ENCODE peak calls at places on chromosomes 3 and 15, in four cellular contexts. T is CD8-positive, alpha-beta memory T cell; O is nephron progenitor cell; A is HuH-7. Z is an unnamed sample.

GRCh38 chr15:67531379-67532059 is 10.6 kb downstream of the C15orf61 start:
- DNase-seq in T (no peak), O (no peak), A (no peak), Z (peak)

GRCh38 chr15:101455291-101455916 is 34.1 kb downstream of the PCSK6 start:
- DNase-seq in A (no peak), T (no peak), O (no peak), Z (peak)

GRCh38 chr3:178236555-178237277 is 299.5 kb upstream of the KCNMB2 start:
- DNase-seq in A (no peak), O (no peak), T (no peak), Z (no peak)

GRCh38 chr3:16849240-16849639 is 35.5 kb upstream of the PLCL2 start:
- DNase-seq in T (peak), O (peak), A (no peak), Z (peak)

GRCh38 chr15:74957301-74958035 is 896 bp upstream of the RPP25 start:
- DNase-seq in A (no peak), T (no peak), O (no peak), Z (no peak)

GRCh38 chr3:126343675-126344074 is 13.5 kb downstream of the KLF15 start:
- DNase-seq in T (no peak), A (no peak), O (no peak), Z (no peak)

GRCh38 chr3:36461588-36461987 is 81.3 kb downstream of the STAC start:
- DNase-seq in A (no peak), O (no peak), T (no peak), Z (no peak)

GRCh38 chr15:76979331-76979925 is 15.5 kb upstream of the PSTPIP1 start:
- DNase-seq in T (no peak), A (no peak), O (no peak), Z (no peak)

GRCh38 chr3:189712906-189713483 is 81.8 kb downstream of the TP63 start:
- DNase-seq in A (peak), T (no peak), O (no peak), Z (no peak)

GRCh38 chr3:160941885-160942494 is 163.2 kb downstream of the B3GALNT1 start:
- DNase-seq in T (peak), O (peak), A (no peak), Z (no peak)

GRCh38 chr3:148178508-148178907 is 519.2 kb upstream of the AGTR1 start:
- DNase-seq in T (no peak), O (no peak), A (no peak), Z (no peak)

GRCh38 chr15:81023483-81024264 is 23.0 kb downstream of the TLNRD1 start:
- DNase-seq in O (no peak), A (no peak), T (no peak), Z (peak)

GRCh38 chr3:74534611-74535010 is 79.8 kb downstream of the CNTN3 start:
- DNase-seq in O (no peak), A (no peak), T (no peak), Z (no peak)

GRCh38 chr15:90059208-90059985 is 42.9 kb downstream of the IDH2 start:
- DNase-seq in O (no peak), T (peak), A (no peak), Z (peak)

GRCh38 chr15:35698978-35699377 is 153.0 kb upstream of the DPH6 start:
- DNase-seq in T (no peak), O (no peak), A (no peak), Z (no peak)

GRCh38 chr3:151216641-151217040 is 13.6 kb upstream of the GPR171 start:
- DNase-seq in A (no peak), O (no peak), T (no peak), Z (no peak)

GRCh38 chr15:99253381-99254090 is 2.3 kb downstream of the LRRC28 start:
- DNase-seq in O (no peak), T (no peak), A (no peak), Z (no peak)

GRCh38 chr3:158460929-158461328 is 110.1 kb upstream of the MLF1 start:
- DNase-seq in O (no peak), A (no peak), T (no peak), Z (no peak)

GRCh38 chr3:178847170-178847569 is 224.4 kb downstream of the ZMAT3 start:
- DNase-seq in A (no peak), O (no peak), T (no peak), Z (no peak)

GRCh38 chr15:72482275-72482674 is 8.1 kb downstream of the ARIH1 start:
- DNase-seq in A (no peak), O (no peak), T (no peak), Z (no peak)

GRCh38 chr3:28777806-28778475 is 429.3 kb upstream of the AZI2 start:
- DNase-seq in O (no peak), T (no peak), A (no peak), Z (no peak)

GRCh38 chr15:52289629-52290081 is 5.9 kb downstream of the MYO5C start:
- DNase-seq in T (no peak), O (no peak), A (no peak), Z (no peak)

GRCh38 chr3:113193298-113193697 is 18.1 kb upstream of the BOC start:
- DNase-seq in T (no peak), O (peak), A (no peak), Z (no peak)

GRCh38 chr3:127037971-127038446 is 55.1 kb downstream of the PLXNA1 start:
- DNase-seq in T (no peak), A (no peak), O (no peak), Z (no peak)

GRCh38 chr15:23422946-23423708 is 23.9 kb downstream of the GOLGA6L2 start:
- DNase-seq in O (no peak), T (no peak), A (no peak), Z (no peak)

GRCh38 chr3:127608362-127608718 is 10.1 kb downstream of the MCM2 start:
- DNase-seq in O (no peak), A (no peak), T (no peak), Z (no peak)

GRCh38 chr3:196648856-196649255 is 9.4 kb downstream of the NRROS start:
- DNase-seq in T (no peak), A (no peak), O (no peak), Z (no peak)

GRCh38 chr3:86985427-86985826 is 5.5 kb downstream of the VGLL3 start:
- DNase-seq in A (no peak), T (no peak), O (no peak), Z (no peak)

GRCh38 chr15:69082041-69082502 is 67.6 kb downstream of the NOX5 start:
- DNase-seq in T (no peak), A (no peak), O (no peak), Z (no peak)

GRCh38 chr15:59199775-59200465 is 6.7 kb upstream of the LDHAL6B start:
- DNase-seq in O (no peak), A (no peak), T (no peak), Z (no peak)

GRCh38 chr3:69079269-69080159 is 651 bp downstream of the UBA3 start:
- DNase-seq in A (no peak), T (no peak), O (peak), Z (peak)

GRCh38 chr3:141506071-141506470 is 19.2 kb downstream of the RASA2 start:
- DNase-seq in A (no peak), O (no peak), T (no peak), Z (no peak)